ENCODE peak calls at places on chromosome 20, in eight cellular contexts. B is amygdala; J is NCI-H524; W is GM12878; A is activated CD4-positive, alpha-beta T cell treated with anti-CD3 and anti-CD28 coated beads, Interleukin-2, amount 50 U/mL, for 4 hours; Z is fibroblast of pulmonary artery; Q is stimulated activated CD4-positive, alpha-beta T cell treated with anti-CD3 and anti-CD28 coated beads, Interleukin-15, amount 100 ng/mL, for 24 hours; Y is amniotic epithelial cell. R is an unnamed sample.

GRCh38 chr20:53157443-53158408 is 185.6 kb downstream of the TSHZ2 start:
- DNase-seq in B (no peak), J (peak; percentile 46), W (no peak), A (peak; percentile 19), Z (peak; percentile 58), Q (peak; percentile 50), Y (peak; percentile 20), R (peak; percentile 68)

GRCh38 chr20:11734431-11734830 is 183.3 kb upstream of the BTBD3 start:
- DNase-seq in B (no peak), J (no peak), W (no peak), A (no peak), Z (no peak), Q (no peak), Y (no peak), R (no peak)

GRCh38 chr20:33373735-33374605 is 27.3 kb downstream of the CDK5RAP1 start:
- DNase-seq in B (no peak), J (no peak), W (no peak), A (no peak), Z (peak; percentile 23), Q (no peak), Y (peak; percentile 71), R (no peak)

GRCh38 chr20:63497946-63498935 is 642 bp downstream of the EEF1A2 start:
- DNase-seq in B (no peak), J (no peak), W (no peak), A (no peak), Z (no peak), Q (no peak), Y (no peak), R (peak; percentile 62)

GRCh38 chr20:13245250-13245723 is 24.2 kb downstream of the ISM1 start:
- DNase-seq in B (no peak), J (no peak), W (no peak), A (no peak), Z (no peak), Q (no peak), Y (no peak), R (no peak)

GRCh38 chr20:58005581-58006345 is 222.7 kb downstream of the ANKRD60 start:
- DNase-seq in B (no peak), J (no peak), W (no peak), A (no peak), Z (no peak), Q (no peak), Y (no peak), R (no peak)

GRCh38 chr20:64055893-64056638 is 6.6 kb upstream of the SOX18 start:
- DNase-seq in B (no peak), J (no peak), W (no peak), A (no peak), Z (peak; percentile 77), Q (no peak), Y (peak; percentile 58), R (peak; percentile 53)

GRCh38 chr20:23193985-23194384 is 107.9 kb upstream of the CD93 start:
- DNase-seq in B (no peak), J (no peak), W (no peak), A (no peak), Z (peak; percentile 25), Q (no peak), Y (peak; percentile 19), R (no peak)

GRCh38 chr20:37759761-37760209 is 66.0 kb downstream of the CTNNBL1 start:
- DNase-seq in B (no peak), J (no peak), W (no peak), A (no peak), Z (no peak), Q (no peak), Y (no peak), R (peak; percentile 80)